ENCODE peak calls at places on chromosomes 3 and 15, in four cellular contexts. One of them, this sample, is unnamed.

GRCh38 chr3:161081675-161082462 is 23.3 kb downstream of the B3GALNT1 start:
- DNase-seq in K562: no peak
- DNase-seq in HepG2: no peak
- DNase-seq in WTC11: no peak
- DNase-seq in this sample: no peak

GRCh38 chr15:58240191-58240932 is 102.2 kb downstream of the AQP9 start:
- DNase-seq in K562: no peak
- DNase-seq in HepG2: no peak
- DNase-seq in WTC11: no peak
- DNase-seq in this sample: no peak

GRCh38 chr3:43378066-43378935 is 92.0 kb downstream of the SNRK start:
- DNase-seq in K562: peak
- DNase-seq in HepG2: peak
- DNase-seq in WTC11: peak
- DNase-seq in this sample: peak

GRCh38 chr3:31772155-31772761 is 208.8 kb downstream of the OSBPL10 start:
- DNase-seq in K562: no peak
- DNase-seq in HepG2: no peak
- DNase-seq in WTC11: no peak
- DNase-seq in this sample: no peak

GRCh38 chr3:111143-112069 is 85.2 kb upstream of the CHL1 start:
- DNase-seq in K562: no peak
- DNase-seq in HepG2: peak
- DNase-seq in WTC11: no peak
- DNase-seq in this sample: no peak

GRCh38 chr3:196186661-196187573 is 24.3 kb downstream of the ZDHHC19 start:
- DNase-seq in K562: no peak
- DNase-seq in HepG2: no peak
- DNase-seq in WTC11: peak
- DNase-seq in this sample: no peak

GRCh38 chr15:56524915-56525314 is 60.0 kb upstream of the MNS1 start:
- DNase-seq in K562: no peak
- DNase-seq in HepG2: no peak
- DNase-seq in WTC11: no peak
- DNase-seq in this sample: no peak

GRCh38 chr15:64692166-64692565 is 83.2 kb downstream of the RBPMS2 start:
- DNase-seq in K562: no peak
- DNase-seq in HepG2: no peak
- DNase-seq in WTC11: no peak
- DNase-seq in this sample: no peak

GRCh38 chr3:117322866-117323265 is 613.3 kb downstream of the TUSC7 start:
- DNase-seq in K562: no peak
- DNase-seq in HepG2: no peak
- DNase-seq in WTC11: no peak
- DNase-seq in this sample: peak

GRCh38 chr15:24772709-24773373 is 97.3 kb downstream of the NPAP1 start:
- DNase-seq in K562: peak
- DNase-seq in HepG2: peak
- DNase-seq in WTC11: peak
- DNase-seq in this sample: no peak

GRCh38 chr3:172402892-172403643 is 45.2 kb downstream of the GHSR start:
- DNase-seq in K562: no peak
- DNase-seq in HepG2: no peak
- DNase-seq in WTC11: no peak
- DNase-seq in this sample: no peak
- TF ChIP-seq ELF4 in K562: no peak
- TF ChIP-seq ELF4 in HepG2: no peak
- TF ChIP-seq ELF4 in WTC11: no peak
- TF ChIP-seq ELF4 in this sample: no peak

DNA sequence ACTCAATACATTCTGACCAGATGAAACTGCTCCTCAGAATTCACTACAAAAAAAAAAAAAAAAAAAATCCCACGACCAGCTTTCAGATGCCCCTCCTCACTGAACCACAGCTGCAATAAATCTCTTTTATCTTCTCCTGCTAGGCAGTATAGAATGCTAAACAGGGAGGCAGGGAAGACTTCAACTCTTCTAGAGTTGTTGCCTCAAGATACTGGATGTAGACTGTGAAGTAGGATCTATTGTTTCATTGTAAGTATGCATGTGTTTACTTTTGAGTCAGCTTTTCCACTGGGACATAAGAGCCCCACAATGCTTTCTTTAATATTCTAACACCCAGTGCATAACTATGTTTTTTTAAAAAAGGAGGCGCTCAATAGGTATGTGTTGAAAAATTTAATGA is 401.4 kb downstream of the TBL1XR1 start:
- DNase-seq in K562: no peak
- DNase-seq in HepG2: no peak
- DNase-seq in WTC11: no peak
- DNase-seq in this sample: no peak
- TF ChIP-seq ELF4 in K562: no peak
- TF ChIP-seq ELF4 in HepG2: no peak
- TF ChIP-seq ELF4 in WTC11: no peak
- TF ChIP-seq ELF4 in this sample: no peak

DNA sequence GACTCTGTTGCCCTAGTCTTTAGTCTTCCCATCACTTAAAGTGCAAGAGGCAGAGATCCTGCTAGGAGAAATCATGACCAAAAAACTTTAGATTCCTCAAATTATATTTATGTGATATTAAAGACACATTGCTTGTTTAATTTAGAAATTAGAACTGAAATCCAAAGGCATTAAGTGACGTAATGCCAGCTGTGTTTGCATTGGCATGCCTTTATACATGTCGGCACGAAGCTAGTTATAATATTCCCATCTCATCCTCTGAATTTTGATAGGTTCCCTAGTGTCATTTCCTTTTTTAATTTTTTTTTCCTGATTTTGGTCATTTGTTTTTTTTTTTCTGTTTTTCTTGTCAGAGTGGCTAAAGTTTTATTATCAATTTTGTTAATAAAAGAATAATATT is 203.5 kb upstream of the ZBTB20 start:
- DNase-seq in K562: no peak
- DNase-seq in HepG2: no peak
- DNase-seq in WTC11: no peak
- DNase-seq in this sample: no peak
- TF ChIP-seq ELF4 in K562: no peak
- TF ChIP-seq ELF4 in HepG2: no peak
- TF ChIP-seq ELF4 in WTC11: no peak
- TF ChIP-seq ELF4 in this sample: no peak

DNA sequence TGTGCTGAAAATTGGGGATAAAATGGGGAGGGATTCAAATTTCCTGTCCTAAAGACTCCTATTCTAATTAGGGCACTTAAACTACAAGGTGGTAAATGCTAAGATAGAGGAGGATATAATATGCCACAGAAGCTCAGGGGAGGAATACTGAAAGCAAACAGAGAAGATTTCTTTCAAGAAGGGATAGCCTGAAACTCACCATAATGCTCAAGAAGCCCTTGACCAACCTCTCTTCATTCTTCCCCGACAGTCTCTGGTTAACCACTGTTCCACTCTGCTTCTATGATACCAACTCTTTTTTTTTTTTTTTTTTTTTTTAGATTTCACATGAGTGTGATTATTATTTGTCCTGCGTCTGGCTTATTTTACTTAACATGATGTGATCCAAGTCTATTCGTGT is 398.2 kb upstream of the FRG2C start:
- DNase-seq in K562: no peak
- DNase-seq in HepG2: no peak
- DNase-seq in WTC11: no peak
- DNase-seq in this sample: no peak
- TF ChIP-seq ELF4 in K562: no peak
- TF ChIP-seq ELF4 in HepG2: no peak
- TF ChIP-seq ELF4 in WTC11: no peak
- TF ChIP-seq ELF4 in this sample: no peak

GRCh38 chr3:18870074-18870640 is 278.2 kb upstream of the KCNH8 start:
- DNase-seq in K562: no peak
- DNase-seq in HepG2: no peak
- DNase-seq in WTC11: no peak
- DNase-seq in this sample: no peak

GRCh38 chr3:18868911-18869689 is 279.2 kb upstream of the KCNH8 start:
- DNase-seq in K562: no peak
- DNase-seq in HepG2: no peak
- DNase-seq in WTC11: no peak
- DNase-seq in this sample: no peak

GRCh38 chr3:18872466-18872865 is 275.8 kb upstream of the KCNH8 start:
- DNase-seq in K562: no peak
- DNase-seq in HepG2: no peak
- DNase-seq in WTC11: no peak
- DNase-seq in this sample: peak

DNA sequence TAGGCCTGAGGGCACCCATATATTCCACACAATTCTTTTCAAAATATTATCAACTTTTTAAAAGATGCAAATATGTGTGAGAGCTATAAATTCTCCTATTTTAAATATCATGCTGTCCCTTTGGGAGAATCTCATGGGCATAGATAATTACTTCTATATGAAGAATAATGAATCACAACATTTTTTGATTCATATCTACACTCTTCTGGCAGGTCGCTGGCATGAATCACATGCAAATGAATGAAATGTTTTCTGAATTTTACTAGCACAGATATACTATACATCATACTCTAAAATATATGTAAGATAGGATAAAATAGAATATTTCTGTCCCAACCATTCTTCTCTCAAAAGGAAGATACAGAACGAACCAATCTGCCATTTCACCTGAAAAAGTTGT is 277.7 kb upstream of the KCNH8 start:
- DNase-seq in K562: no peak
- DNase-seq in HepG2: no peak
- DNase-seq in WTC11: no peak
- DNase-seq in this sample: no peak
- TF ChIP-seq ELF4 in K562: no peak
- TF ChIP-seq ELF4 in HepG2: no peak
- TF ChIP-seq ELF4 in WTC11: no peak
- TF ChIP-seq ELF4 in this sample: no peak

DNA sequence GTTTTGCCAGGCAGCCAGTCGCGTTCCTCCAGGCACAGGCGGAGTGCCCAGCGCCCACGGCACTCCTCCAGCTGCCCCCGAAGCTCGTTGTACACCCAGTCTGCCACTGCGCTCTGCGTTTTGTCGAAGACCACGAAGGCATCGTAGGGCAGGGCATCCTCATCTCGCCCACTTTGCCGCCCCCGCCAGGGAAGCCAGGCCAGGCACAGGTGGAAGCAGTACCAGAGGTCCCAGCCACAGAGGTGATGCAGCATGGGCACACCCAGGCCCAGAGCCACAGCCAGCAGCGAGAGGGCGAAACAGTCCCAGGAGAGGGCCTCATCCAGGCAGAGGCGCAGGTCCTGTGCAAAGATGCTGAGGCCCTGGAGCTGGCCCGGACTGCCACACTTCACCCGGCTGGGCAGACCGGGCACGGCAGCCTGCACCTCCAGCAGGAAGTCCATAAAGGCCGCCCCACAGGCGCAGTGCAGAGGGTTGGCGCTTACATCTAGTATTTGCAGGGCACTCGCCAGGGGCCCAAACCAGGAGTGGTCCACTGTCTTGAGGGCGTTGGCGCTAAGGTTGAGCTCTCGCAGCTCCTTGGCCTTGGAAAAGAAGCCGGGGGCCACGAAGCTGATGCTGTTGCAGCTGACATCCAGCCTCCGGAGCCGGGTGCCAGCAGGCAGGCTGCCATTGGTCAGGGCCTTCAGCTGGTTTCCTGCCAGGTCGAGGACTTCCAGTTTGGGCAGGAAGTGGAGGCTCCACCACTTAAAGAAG is 3.7 kb downstream of the TLR9 start:
- DNase-seq in K562: no peak
- DNase-seq in HepG2: no peak
- DNase-seq in WTC11: no peak
- DNase-seq in this sample: no peak
- TF ChIP-seq ELF4 in K562: no peak
- TF ChIP-seq ELF4 in HepG2: no peak
- TF ChIP-seq ELF4 in WTC11: no peak
- TF ChIP-seq ELF4 in this sample: no peak

GRCh38 chr3:26100176-26100575 is 310.3 kb downstream of the OXSM start:
- DNase-seq in K562: no peak
- DNase-seq in HepG2: no peak
- DNase-seq in WTC11: no peak
- DNase-seq in this sample: no peak

GRCh38 chr3:26102376-26103110 is 312.7 kb downstream of the OXSM start:
- DNase-seq in K562: no peak
- DNase-seq in HepG2: no peak
- DNase-seq in WTC11: no peak
- DNase-seq in this sample: no peak

GRCh38 chr3:26104856-26105255 is 315.0 kb downstream of the OXSM start:
- DNase-seq in K562: no peak
- DNase-seq in HepG2: no peak
- DNase-seq in WTC11: no peak
- DNase-seq in this sample: no peak

GRCh38 chr3:26099692-26100091 is 309.8 kb downstream of the OXSM start:
- DNase-seq in K562: no peak
- DNase-seq in HepG2: no peak
- DNase-seq in WTC11: no peak
- DNase-seq in this sample: no peak
- TF ChIP-seq ELF4 in K562: no peak
- TF ChIP-seq ELF4 in HepG2: no peak
- TF ChIP-seq ELF4 in WTC11: no peak
- TF ChIP-seq ELF4 in this sample: no peak

DNA sequence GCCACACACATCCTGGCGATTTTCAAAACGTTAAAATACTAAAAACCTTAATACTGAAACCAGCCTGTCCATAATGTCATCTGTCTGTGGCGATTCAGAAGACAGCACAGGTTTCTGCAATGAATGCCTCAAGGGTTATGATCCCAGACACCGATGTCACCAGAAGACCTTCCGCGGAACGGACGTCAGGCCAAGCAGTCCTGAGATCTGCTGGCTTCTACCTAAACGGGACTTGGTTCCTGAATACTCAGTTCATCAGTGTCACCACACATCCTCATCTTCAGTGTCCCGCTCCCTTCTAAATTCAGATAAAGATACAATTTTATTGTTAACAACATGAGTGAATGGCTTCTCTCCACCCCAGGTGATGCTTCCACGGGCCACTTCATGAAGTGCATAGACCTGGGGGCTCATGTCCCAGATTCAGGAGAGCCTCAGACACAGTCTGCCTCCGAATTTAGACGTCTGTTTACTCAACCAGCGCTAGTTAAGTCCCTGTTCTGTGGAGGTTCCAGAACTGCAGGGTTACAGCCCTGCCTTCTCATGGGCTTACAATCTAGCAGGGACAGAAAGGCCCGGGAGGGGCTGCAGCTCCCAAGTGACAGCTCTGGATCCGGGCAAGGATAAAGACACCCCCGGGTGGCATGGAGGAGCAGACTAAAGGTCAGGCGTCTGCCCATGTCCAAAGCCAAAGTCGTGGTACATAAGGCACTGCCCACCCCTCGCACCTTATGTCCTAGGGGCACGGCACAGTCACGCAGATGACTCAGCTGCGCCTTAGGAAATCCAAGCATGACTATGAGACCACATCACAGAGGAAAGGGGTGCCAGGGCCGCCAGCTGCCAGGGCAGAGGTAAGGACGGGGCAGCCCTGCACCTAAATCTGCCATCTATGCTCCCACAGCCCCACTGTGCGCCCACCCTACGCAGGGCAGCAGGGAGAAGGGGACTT is 75.9 kb downstream of the VGLL4 start:
- DNase-seq in K562: no peak
- DNase-seq in HepG2: no peak
- DNase-seq in WTC11: no peak
- DNase-seq in this sample: no peak
- TF ChIP-seq ELF4 in K562: no peak
- TF ChIP-seq ELF4 in HepG2: no peak
- TF ChIP-seq ELF4 in WTC11: no peak
- TF ChIP-seq ELF4 in this sample: no peak

GRCh38 chr3:72311425-72311824 is 526.5 kb upstream of the PROK2 start:
- DNase-seq in K562: no peak
- DNase-seq in HepG2: no peak
- DNase-seq in WTC11: no peak
- DNase-seq in this sample: no peak
- TF ChIP-seq ELF4 in K562: no peak
- TF ChIP-seq ELF4 in HepG2: no peak
- TF ChIP-seq ELF4 in WTC11: no peak
- TF ChIP-seq ELF4 in this sample: no peak

This sample was measured in HEK293T.